ENCODE peak calls at places on chromosome 20, in five cellular contexts. X is psoas muscle, J is esophagus muscularis mucosa, E is upper lobe of left lung, Q is thoracic aorta. Y is an unnamed sample. For H3K4me1 and H3K27me3, the result is how much of the 10 kb centered on the place peaks cover.

GRCh38 chr20:59385461-59385860 is 85.0 kb downstream of the EDN3 start:
- DNase-seq in X (no peak), J (no peak), E (no peak), Q (no peak), Y (no peak)

GRCh38 chr20:45211569-45212474 is 5.0 kb downstream of the SEMG1 start:
- DNase-seq in X (no peak), J (no peak), E (no peak), Q (no peak), Y (no peak)

GRCh38 chr20:1900321-1900791 is 5.1 kb downstream of the SIRPA start:
- DNase-seq in X (peak), J (no peak), E (no peak), Q (no peak), Y (no peak)

GRCh38 chr20:63121246-63121645 is 94.7 kb downstream of the YTHDF1 start:
- DNase-seq in X (no peak), J (no peak), E (no peak), Q (no peak), Y (no peak)

GRCh38 chr20:63756648-63756991 is 17.0 kb downstream of the SLC2A4RG start:
- DNase-seq in X (no peak), J (no peak), E (no peak), Q (no peak), Y (no peak)

GRCh38 chr20:63059684-63060056 is 52.9 kb upstream of the BHLHE23 start:
- DNase-seq in X (no peak), J (no peak), E (peak), Q (no peak), Y (no peak)

GRCh38 chr20:9945406-9945805 is 89.4 kb upstream of the ANKEF1 start:
- DNase-seq in X (no peak), J (no peak), E (no peak), Q (no peak), Y (no peak)

GRCh38 chr20:63941282-63942060 is 14.7 kb downstream of the UCKL1 start:
- DNase-seq in X (peak), J (no peak), E (peak), Q (no peak), Y (peak)

GRCh38 chr20:31674895-31675827 is 37.4 kb downstream of the COX4I2 start:
- DNase-seq in X (peak), J (no peak), E (peak), Q (peak), Y (no peak)

GRCh38 chr20:1569417-1569861 is 11.9 kb upstream of the SIRPD start:
- DNase-seq in X (no peak), J (no peak), E (peak), Q (no peak), Y (no peak)

GRCh38 chr20:752263-752662 is 16.0 kb downstream of the SLC52A3 start:
- DNase-seq in X (no peak), J (no peak), E (no peak), Q (no peak), Y (no peak)

GRCh38 chr20:36064661-36065426 is 89.7 kb upstream of the EPB41L1 start:
- DNase-seq in X (peak), J (peak), E (peak), Q (peak), Y (peak)

GRCh38 chr20:41509801-41510200 is 108.4 kb downstream of the CHD6 start:
- DNase-seq in X (peak), J (no peak), E (peak), Q (no peak), Y (no peak)

GRCh38 chr20:47607208-47607613 is 105.5 kb downstream of the NCOA3 start:
- DNase-seq in X (no peak), J (no peak), E (no peak), Q (no peak), Y (no peak)

GRCh38 chr20:3694864-3695263 is 13.1 kb upstream of the ADAM33 start:
- DNase-seq in X (no peak), J (no peak), E (no peak), Q (no peak), Y (no peak)

GRCh38 chr20:43658723-43659419 is 8.0 kb upstream of the MYBL2 start:
- DNase-seq in X (no peak), J (no peak), E (no peak), Q (no peak), Y (no peak)

GRCh38 chr20:33654680-33655161 is 7.4 kb upstream of the C20orf144 start:
- DNase-seq in X (no peak), J (no peak), E (no peak), Q (no peak), Y (no peak)

DNA sequence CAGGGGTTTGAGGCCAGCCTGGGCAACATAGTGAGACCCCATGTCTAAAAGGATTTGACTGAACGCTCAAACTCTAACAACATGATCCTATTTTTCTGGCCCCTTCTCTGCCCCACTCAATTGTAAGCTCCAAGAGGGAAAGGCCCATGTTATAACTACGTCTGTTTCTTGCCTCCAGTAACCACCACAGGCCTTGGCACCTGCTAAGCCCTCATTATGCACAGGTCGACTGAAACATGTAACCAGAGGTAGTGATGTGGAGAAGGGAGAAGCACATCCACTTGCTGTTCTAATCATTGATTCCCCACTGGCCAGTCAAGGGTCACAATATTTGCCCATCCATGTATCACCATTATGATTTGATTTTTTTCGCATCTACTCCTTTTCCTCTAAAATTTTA is 475.5 kb downstream of the KIF16B start:
- DNase-seq in X (no peak), J (no peak), E (no peak), Q (no peak), Y (no peak)
- H3K4me1 ChIP-seq in X (under half), J (under half), E (under half), Q (under half), Y (under half)

DNA sequence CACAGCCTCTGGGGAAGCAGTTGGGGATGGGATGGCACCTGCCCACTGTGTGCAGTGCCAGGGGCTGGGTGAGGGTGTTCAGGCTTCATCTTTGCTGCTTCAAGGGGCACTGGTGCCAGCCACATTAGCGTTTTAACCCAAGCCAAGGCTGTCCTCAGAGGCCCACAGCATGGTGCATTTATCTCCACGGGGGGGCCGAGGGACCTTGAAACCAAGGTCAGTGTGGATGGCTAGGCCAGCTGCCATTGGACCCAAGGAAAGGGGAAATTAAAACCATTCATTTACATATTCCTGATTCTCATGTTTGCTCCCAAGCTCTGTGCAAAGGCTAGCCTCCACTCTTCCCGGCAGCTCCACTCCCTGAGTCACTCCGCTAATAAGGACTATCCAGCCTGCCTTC is 197.0 kb downstream of the CDH4 start:
- DNase-seq in X (no peak), J (no peak), E (no peak), Q (no peak), Y (no peak)
- H3K27me3 ChIP-seq in X (under half), J (under half), E (under half), Q (under half), Y (under half)

GRCh38 chr20:57699395-57699794 is 10.4 kb downstream of the PMEPA1 start:
- DNase-seq in X (no peak), J (no peak), E (no peak), Q (no peak), Y (no peak)
- H3K4me1 ChIP-seq in X (under half), J (under half), E (under half), Q (half or more), Y (under half)

GRCh38 chr20:25073544-25073943 is 8.4 kb downstream of the VSX1 start:
- DNase-seq in X (no peak), J (no peak), E (no peak), Q (no peak), Y (no peak)

GRCh38 chr20:25072226-25072811 is 9.6 kb downstream of the VSX1 start:
- DNase-seq in X (no peak), J (no peak), E (no peak), Q (no peak), Y (no peak)

GRCh38 chr20:25071722-25072121 is 10.2 kb downstream of the VSX1 start:
- DNase-seq in X (no peak), J (no peak), E (no peak), Q (no peak), Y (no peak)

GRCh38 chr20:25067102-25067987 is 9.4 kb upstream of the ACSS1 start:
- DNase-seq in X (no peak), J (no peak), E (peak), Q (no peak), Y (no peak)

DNA sequence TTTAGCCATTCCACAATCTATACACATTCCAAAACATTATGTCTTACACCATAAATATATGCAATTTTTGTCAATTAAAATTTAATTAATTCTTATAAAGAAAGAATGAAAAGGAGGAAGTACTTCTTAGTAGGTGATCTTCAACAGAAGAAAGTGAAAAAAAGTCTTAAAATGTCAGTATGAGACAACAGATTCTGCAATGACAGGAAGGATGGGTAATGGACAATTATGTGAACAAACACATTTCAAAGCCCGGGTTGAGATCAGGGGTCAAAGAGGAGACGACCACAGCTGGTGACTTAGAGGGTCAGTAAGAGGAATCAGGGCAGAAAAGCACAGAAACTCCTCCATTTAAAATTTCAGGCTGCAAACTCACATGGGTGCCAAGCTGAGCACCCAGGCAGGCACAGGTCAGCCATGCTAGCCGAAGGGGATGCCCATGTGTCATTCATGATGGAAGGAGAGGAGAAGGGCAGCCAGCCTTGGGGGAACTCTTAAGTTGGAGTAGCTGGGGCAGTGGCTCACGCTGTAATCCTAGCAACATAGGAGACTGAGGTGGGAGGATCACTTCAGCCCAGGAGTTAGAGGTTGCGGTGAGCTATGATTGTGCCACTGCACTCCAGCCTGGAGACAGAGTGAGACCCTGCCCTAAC is 11.0 kb downstream of the VSX1 start:
- DNase-seq in X (no peak), J (no peak), E (no peak), Q (no peak), Y (no peak)
- H3K27me3 ChIP-seq in X (under half), J (under half), E (under half), Q (under half), Y (half or more)

DNA sequence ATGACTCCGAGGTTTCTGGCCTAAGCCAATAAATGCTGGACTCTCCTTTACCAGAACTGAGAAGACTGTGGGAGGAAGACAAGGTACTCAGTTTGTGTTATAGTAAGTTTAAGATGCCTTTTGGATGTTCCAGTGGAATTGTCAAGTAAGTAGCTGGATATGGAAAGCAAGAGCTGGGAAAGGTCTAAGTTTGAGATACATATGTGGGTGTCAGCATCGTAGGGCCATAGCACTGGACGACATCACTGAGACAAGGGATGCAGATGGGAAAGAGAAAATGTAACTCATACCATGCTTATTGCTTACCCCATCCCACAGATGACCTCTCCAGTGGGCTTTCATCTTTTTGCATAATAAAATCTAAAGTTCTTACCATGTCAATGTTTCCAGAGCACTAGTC is 45.5 kb upstream of the ZNF217 start:
- DNase-seq in X (no peak), J (no peak), E (no peak), Q (no peak), Y (no peak)
- H3K4me1 ChIP-seq in X (under half), J (under half), E (under half), Q (under half), Y (under half)

GRCh38 chr20:46273701-46274100 is 34.6 kb downstream of the CDH22 start:
- DNase-seq in X (no peak), J (no peak), E (no peak), Q (no peak), Y (no peak)

GRCh38 chr20:46275091-46275490 is 33.2 kb downstream of the CDH22 start:
- DNase-seq in X (no peak), J (no peak), E (no peak), Q (no peak), Y (no peak)

GRCh38 chr20:46276531-46276930 is 31.8 kb downstream of the CDH22 start:
- DNase-seq in X (no peak), J (no peak), E (no peak), Q (no peak), Y (no peak)

GRCh38 chr20:46279104-46279503 is 29.2 kb downstream of the CDH22 start:
- DNase-seq in X (no peak), J (no peak), E (no peak), Q (no peak), Y (no peak)

DNA sequence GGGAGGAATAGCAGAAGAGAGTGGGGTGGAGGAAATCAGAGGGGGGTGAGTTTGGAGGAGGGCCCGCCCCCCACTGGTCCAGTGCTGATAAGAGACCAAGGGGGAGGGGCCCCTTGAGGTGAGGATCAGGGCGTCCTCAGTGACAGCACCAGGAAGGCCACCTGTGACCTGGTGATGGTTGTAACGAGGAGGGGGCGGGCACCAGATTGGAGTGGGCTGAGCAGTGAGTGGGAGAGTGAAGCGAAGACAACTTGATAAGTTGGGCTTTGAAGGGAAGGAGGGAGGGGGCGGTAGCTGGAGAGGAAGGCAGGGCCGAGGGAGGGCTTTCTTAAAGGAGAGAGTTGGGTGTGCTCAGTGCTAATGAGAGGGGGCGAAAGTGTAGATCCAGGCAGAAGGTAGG is 30.7 kb downstream of the CDH22 start:
- DNase-seq in X (no peak), J (no peak), E (no peak), Q (no peak), Y (no peak)
- H3K27me3 ChIP-seq in X (under half), J (half or more), E (under half), Q (under half), Y (half or more)

GRCh38 chr20:57910716-57911115 is 200.9 kb upstream of the PMEPA1 start:
- DNase-seq in X (no peak), J (no peak), E (no peak), Q (no peak), Y (no peak)

GRCh38 chr20:57913156-57913930 is 203.5 kb upstream of the PMEPA1 start:
- DNase-seq in X (no peak), J (no peak), E (no peak), Q (no peak), Y (no peak)

GRCh38 chr20:57911512-57912226 is 201.9 kb upstream of the PMEPA1 start:
- DNase-seq in X (no peak), J (no peak), E (no peak), Q (no peak), Y (no peak)

GRCh38 chr20:57909763-57910331 is 200.0 kb upstream of the PMEPA1 start:
- DNase-seq in X (no peak), J (no peak), E (no peak), Q (no peak), Y (no peak)

DNA sequence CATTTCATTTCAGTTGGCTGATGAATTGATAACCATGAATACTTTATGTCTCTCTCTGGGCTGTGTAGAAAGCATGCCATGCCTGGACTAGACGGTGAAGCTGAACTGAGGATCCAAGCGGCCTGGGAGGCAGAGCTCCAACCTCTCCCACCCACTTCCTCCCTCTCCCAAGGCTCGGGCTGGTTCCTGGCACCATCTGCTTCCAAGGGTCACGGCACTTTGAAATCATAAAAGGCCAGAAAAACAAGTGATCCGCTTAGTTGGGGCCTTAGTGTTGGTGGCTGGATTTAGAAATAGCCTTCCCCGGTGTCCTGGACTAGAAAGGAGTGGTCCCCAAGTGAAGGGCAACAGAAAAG is 202.4 kb upstream of the PMEPA1 start:
- DNase-seq in X (no peak), J (no peak), E (no peak), Q (no peak), Y (no peak)
- H3K4me1 ChIP-seq in X (under half), J (under half), E (under half), Q (under half), Y (under half)

GRCh38 chr20:38700926-38701325 is 23.4 kb upstream of the SLC32A1 start:
- DNase-seq in X (no peak), J (no peak), E (no peak), Q (no peak), Y (no peak)

GRCh38 chr20:38704136-38704535 is 20.1 kb upstream of the SLC32A1 start:
- DNase-seq in X (no peak), J (no peak), E (no peak), Q (no peak), Y (no peak)

GRCh38 chr20:38706482-38706881 is 17.8 kb upstream of the SLC32A1 start:
- DNase-seq in X (no peak), J (no peak), E (no peak), Q (no peak), Y (no peak)

GRCh38 chr20:38700146-38700545 is 24.1 kb upstream of the SLC32A1 start:
- DNase-seq in X (no peak), J (no peak), E (no peak), Q (no peak), Y (no peak)

GRCh38 chr20:38703526-38703925 is 20.8 kb upstream of the SLC32A1 start:
- DNase-seq in X (no peak), J (no peak), E (no peak), Q (no peak), Y (no peak)
- H3K27me3 ChIP-seq in X (under half), J (half or more), E (under half), Q (under half), Y (half or more)

DNA sequence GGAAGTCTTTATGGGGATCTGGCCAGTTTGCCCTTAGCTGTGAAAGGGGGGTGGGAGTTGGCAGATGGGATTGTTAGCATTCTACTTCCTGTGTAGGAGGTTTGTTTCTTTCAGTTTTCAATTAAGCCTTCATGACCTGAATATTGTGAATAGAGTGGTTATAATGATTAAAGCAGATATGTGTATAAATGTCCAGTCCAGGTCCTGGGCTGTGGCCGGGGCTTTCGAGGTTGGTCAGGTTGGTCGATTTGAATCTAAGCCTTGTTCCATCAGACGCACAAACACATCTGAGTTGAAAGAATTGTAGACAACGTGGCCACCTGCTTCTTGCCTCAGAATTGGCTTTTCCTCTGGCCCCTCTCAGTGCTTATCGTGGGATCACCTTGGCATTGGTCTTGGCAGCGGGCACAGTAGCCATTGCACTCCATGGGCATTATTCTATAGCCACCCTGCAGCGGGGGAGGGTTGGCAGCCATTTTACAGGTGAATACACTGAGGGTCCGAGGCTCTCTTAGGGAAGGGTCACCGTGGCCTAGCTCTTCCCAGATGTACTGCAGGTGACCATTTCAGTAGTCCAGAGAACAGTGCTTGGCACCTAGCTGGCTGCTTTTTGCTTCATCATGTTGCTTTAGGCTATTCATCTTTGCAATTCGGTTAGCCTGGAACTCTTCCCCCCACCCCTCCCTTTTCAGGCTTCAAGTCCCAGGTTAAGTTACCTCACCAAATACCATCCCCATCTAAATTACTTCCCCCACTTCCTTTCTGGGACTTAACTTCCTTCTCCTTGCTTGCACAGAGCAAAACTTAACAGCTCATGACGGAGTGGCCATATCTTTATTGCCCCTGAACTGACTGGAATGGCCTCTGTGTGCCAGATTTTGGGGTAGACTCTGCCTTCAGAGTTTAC is 1.1 kb downstream of the RNF114 start:
- DNase-seq in X (no peak), J (no peak), E (no peak), Q (no peak), Y (no peak)
- H3K4me1 ChIP-seq in X (half or more), J (half or more), E (under half), Q (under half), Y (half or more)

GRCh38 chr20:54643761-54644160 is 168.4 kb downstream of the DOK5 start:
- DNase-seq in X (no peak), J (no peak), E (peak), Q (no peak), Y (no peak)
- H3K27me3 ChIP-seq in X (under half), J (under half), E (under half), Q (under half), Y (under half)